ENCODE peak calls at places on chromosomes 6 and 20, in four cellular contexts. One of them, this sample, is unnamed.

GRCh38 chr6:35583893-35584688 is 71.4 kb upstream of the TULP1 start:
- DNase-seq in mammary epithelial cell: peak; percentile 65
- DNase-seq in activated T-helper 1 cell treated with anti-CD3 and anti-CD28 coated beads, Interleukin-2, amount 50 U/mL, for 16 hours: peak; percentile 49
- DNase-seq in activated T-cell treated with anti-CD3 and anti-CD28 coated beads for 1 hour: peak; percentile 69
- DNase-seq in this sample: peak; percentile 71

GRCh38 chr6:88556663-88557062 is 390.5 kb upstream of the CNR1 start:
- DNase-seq in activated T-cell treated with anti-CD3 and anti-CD28 coated beads for 1 hour: no peak
- DNase-seq in activated T-helper 1 cell treated with anti-CD3 and anti-CD28 coated beads, Interleukin-2, amount 50 U/mL, for 16 hours: no peak
- DNase-seq in mammary epithelial cell: no peak
- DNase-seq in this sample: no peak

GRCh38 chr6:69913361-69913760 is 47.0 kb downstream of the COL19A1 start:
- DNase-seq in activated T-helper 1 cell treated with anti-CD3 and anti-CD28 coated beads, Interleukin-2, amount 50 U/mL, for 16 hours: no peak
- DNase-seq in activated T-cell treated with anti-CD3 and anti-CD28 coated beads for 1 hour: no peak
- DNase-seq in mammary epithelial cell: no peak
- DNase-seq in this sample: no peak

GRCh38 chr6:107323133-107323785 is 136.1 kb downstream of the PDSS2 start:
- DNase-seq in activated T-helper 1 cell treated with anti-CD3 and anti-CD28 coated beads, Interleukin-2, amount 50 U/mL, for 16 hours: no peak
- DNase-seq in mammary epithelial cell: no peak
- DNase-seq in activated T-cell treated with anti-CD3 and anti-CD28 coated beads for 1 hour: no peak
- DNase-seq in this sample: no peak

GRCh38 chr6:120498711-120499110 is 835.6 kb downstream of the TBC1D32 start:
- DNase-seq in mammary epithelial cell: no peak
- DNase-seq in activated T-cell treated with anti-CD3 and anti-CD28 coated beads for 1 hour: no peak
- DNase-seq in activated T-helper 1 cell treated with anti-CD3 and anti-CD28 coated beads, Interleukin-2, amount 50 U/mL, for 16 hours: no peak
- DNase-seq in this sample: no peak

GRCh38 chr20:21523895-21524294 is 10.0 kb upstream of the NKX2-2 start:
- DNase-seq in activated T-helper 1 cell treated with anti-CD3 and anti-CD28 coated beads, Interleukin-2, amount 50 U/mL, for 16 hours: no peak
- DNase-seq in activated T-cell treated with anti-CD3 and anti-CD28 coated beads for 1 hour: no peak
- DNase-seq in mammary epithelial cell: no peak
- DNase-seq in this sample: no peak

GRCh38 chr6:166365221-166365620 is 17.5 kb downstream of the MPC1 start:
- DNase-seq in mammary epithelial cell: no peak
- DNase-seq in activated T-cell treated with anti-CD3 and anti-CD28 coated beads for 1 hour: no peak
- DNase-seq in activated T-helper 1 cell treated with anti-CD3 and anti-CD28 coated beads, Interleukin-2, amount 50 U/mL, for 16 hours: no peak
- DNase-seq in this sample: no peak

GRCh38 chr20:4472906-4473305 is 248.8 kb upstream of the PRND start:
- DNase-seq in mammary epithelial cell: no peak
- DNase-seq in activated T-helper 1 cell treated with anti-CD3 and anti-CD28 coated beads, Interleukin-2, amount 50 U/mL, for 16 hours: no peak
- DNase-seq in activated T-cell treated with anti-CD3 and anti-CD28 coated beads for 1 hour: no peak
- DNase-seq in this sample: no peak

GRCh38 chr6:69719602-69720193 is 77.1 kb downstream of the LMBRD1 start:
- DNase-seq in activated T-cell treated with anti-CD3 and anti-CD28 coated beads for 1 hour: no peak
- DNase-seq in activated T-helper 1 cell treated with anti-CD3 and anti-CD28 coated beads, Interleukin-2, amount 50 U/mL, for 16 hours: no peak
- DNase-seq in mammary epithelial cell: peak; percentile 14
- DNase-seq in this sample: no peak

GRCh38 chr6:155472886-155473285 is 17.2 kb upstream of the NOX3 start:
- DNase-seq in mammary epithelial cell: no peak
- DNase-seq in activated T-helper 1 cell treated with anti-CD3 and anti-CD28 coated beads, Interleukin-2, amount 50 U/mL, for 16 hours: no peak
- DNase-seq in activated T-cell treated with anti-CD3 and anti-CD28 coated beads for 1 hour: no peak
- DNase-seq in this sample: no peak

GRCh38 chr6:11425876-11426275 is 111.7 kb upstream of the TMEM170B start:
- DNase-seq in activated T-helper 1 cell treated with anti-CD3 and anti-CD28 coated beads, Interleukin-2, amount 50 U/mL, for 16 hours: no peak
- DNase-seq in mammary epithelial cell: no peak
- DNase-seq in activated T-cell treated with anti-CD3 and anti-CD28 coated beads for 1 hour: no peak
- DNase-seq in this sample: no peak

GRCh38 chr6:150491131-150491795 is 108.4 kb upstream of the PLEKHG1 start:
- DNase-seq in activated T-cell treated with anti-CD3 and anti-CD28 coated beads for 1 hour: no peak
- DNase-seq in mammary epithelial cell: peak; percentile 93
- DNase-seq in activated T-helper 1 cell treated with anti-CD3 and anti-CD28 coated beads, Interleukin-2, amount 50 U/mL, for 16 hours: no peak
- DNase-seq in this sample: no peak

GRCh38 chr20:62482136-62482833 is 6.5 kb upstream of the GATA5 start:
- DNase-seq in activated T-helper 1 cell treated with anti-CD3 and anti-CD28 coated beads, Interleukin-2, amount 50 U/mL, for 16 hours: no peak
- DNase-seq in activated T-cell treated with anti-CD3 and anti-CD28 coated beads for 1 hour: no peak
- DNase-seq in mammary epithelial cell: no peak
- DNase-seq in this sample: no peak

GRCh38 chr20:39785252-39785917 is 823.2 kb downstream of the DHX35 start:
- DNase-seq in activated T-helper 1 cell treated with anti-CD3 and anti-CD28 coated beads, Interleukin-2, amount 50 U/mL, for 16 hours: no peak
- DNase-seq in activated T-cell treated with anti-CD3 and anti-CD28 coated beads for 1 hour: no peak
- DNase-seq in mammary epithelial cell: no peak
- DNase-seq in this sample: no peak

GRCh38 chr20:37556538-37556937 is 28.9 kb upstream of the BLCAP start:
- DNase-seq in activated T-cell treated with anti-CD3 and anti-CD28 coated beads for 1 hour: no peak
- DNase-seq in activated T-helper 1 cell treated with anti-CD3 and anti-CD28 coated beads, Interleukin-2, amount 50 U/mL, for 16 hours: no peak
- DNase-seq in mammary epithelial cell: no peak
- DNase-seq in this sample: no peak

This sample was measured in nephron progenitor cell.